ENCODE peak calls at places on chromosomes 12 and 14, in four cellular contexts. A is CD8-positive, alpha-beta memory T cell; P is heart left ventricle; K is adipocyte. X is an unnamed sample. For H3K9me3 and H3K4me1, the result is how much of the 10 kb centered on the place peaks cover.

GRCh38 chr12:121893901-121894540 is 5.4 kb downstream of the PSMD9 start:
- DNase-seq in K (peak), P (no peak), A (no peak), X (no peak)

GRCh38 chr12:22018860-22019259 is 27.2 kb upstream of the CMAS start:
- DNase-seq in P (no peak), K (peak), A (no peak), X (no peak)

GRCh38 chr14:85439696-85440328 is 90.1 kb upstream of the FLRT2 start:
- DNase-seq in P (no peak), K (peak), A (no peak), X (no peak)

GRCh38 chr12:97425380-97425779 is 37.2 kb upstream of the RMST start:
- DNase-seq in A (no peak), P (no peak), K (no peak), X (no peak)

GRCh38 chr14:55077691-55078151 is 26.3 kb downstream of the MAPK1IP1L start:
- DNase-seq in K (no peak), A (no peak), P (no peak), X (no peak)

GRCh38 chr14:99173086-99173485 is 98.9 kb downstream of the BCL11B start:
- DNase-seq in K (no peak), P (no peak), A (no peak), X (no peak)

GRCh38 chr14:22897357-22897756 is 14.3 kb downstream of the REM2 start:
- DNase-seq in K (no peak), P (no peak), A (no peak), X (no peak)

GRCh38 chr12:58288191-58288590 is 346.8 kb downstream of the ATP23 start:
- DNase-seq in K (no peak), A (no peak), P (peak), X (no peak)

GRCh38 chr14:100717371-100717770 is 9.3 kb upstream of the DLK1 start:
- DNase-seq in A (no peak), K (no peak), P (no peak), X (no peak)

GRCh38 chr14:42469637-42470426 is 863.2 kb downstream of the LRFN5 start:
- DNase-seq in K (no peak), P (no peak), A (no peak), X (no peak)

GRCh38 chr12:44703311-44703910 is 172.7 kb downstream of the NELL2 start:
- DNase-seq in K (no peak), A (no peak), P (no peak), X (no peak)

GRCh38 chr12:130523208-130523607 is 185.5 kb downstream of the PIWIL1 start:
- DNase-seq in P (no peak), A (no peak), K (no peak), X (no peak)
- H3K9me3 ChIP-seq in P (under half), A (under half), K (under half), X (under half)

GRCh38 chr12:93772003-93772402 is 94.8 kb downstream of the CRADD start:
- DNase-seq in P (no peak), A (no peak), K (no peak), X (no peak)
- H3K4me1 ChIP-seq in P (under half), A (under half), K (under half), X (under half)

GRCh38 chr12:16016748-16017147 is 105.6 kb downstream of the DERA start:
- DNase-seq in P (no peak), K (no peak), A (no peak), X (no peak)
- H3K9me3 ChIP-seq in P (under half), K (under half), A (under half), X (under half)

GRCh38 chr12:48012070-48012469 is 7.8 kb upstream of the COL2A1 start:
- DNase-seq in P (no peak), K (no peak), A (no peak), X (no peak)

GRCh38 chr12:48015129-48015528 is 10.9 kb upstream of the COL2A1 start:
- DNase-seq in A (no peak), P (no peak), K (no peak), X (no peak)

GRCh38 chr12:48015954-48016353 is 11.7 kb upstream of the COL2A1 start:
- DNase-seq in K (no peak), A (no peak), P (no peak), X (no peak)

GRCh38 chr12:48010366-48010970 is 6.2 kb upstream of the COL2A1 start:
- DNase-seq in P (no peak), K (no peak), A (no peak), X (no peak)

GRCh38 chr12:48013287-48013686 is 9.0 kb upstream of the COL2A1 start:
- DNase-seq in P (no peak), A (no peak), K (no peak), X (no peak)
- H3K4me1 ChIP-seq in P (under half), A (under half), K (under half), X (under half)

DNA sequence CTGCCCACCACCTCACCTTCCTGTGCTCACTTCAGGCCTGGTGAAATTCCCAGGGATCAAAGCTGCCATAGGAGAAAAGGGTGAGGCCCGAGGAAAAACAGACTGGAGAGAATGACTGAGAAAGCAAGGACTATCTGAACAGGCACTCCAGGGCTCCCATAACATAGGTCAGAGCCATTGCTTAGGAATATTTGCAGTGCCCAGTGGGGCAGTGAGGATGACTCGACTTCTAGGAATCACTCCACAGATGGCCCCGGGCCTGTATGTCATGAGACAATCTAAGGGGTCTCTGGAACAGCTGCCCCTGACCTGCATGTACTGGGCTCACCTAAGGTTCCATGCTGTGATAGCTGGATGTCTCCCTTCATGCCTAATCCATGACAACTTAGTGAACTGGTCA is 51.6 kb downstream of the GPHB5 start:
- DNase-seq in A (no peak), K (no peak), P (no peak), X (no peak)
- H3K9me3 ChIP-seq in A (under half), K (under half), P (under half), X (under half)

DNA sequence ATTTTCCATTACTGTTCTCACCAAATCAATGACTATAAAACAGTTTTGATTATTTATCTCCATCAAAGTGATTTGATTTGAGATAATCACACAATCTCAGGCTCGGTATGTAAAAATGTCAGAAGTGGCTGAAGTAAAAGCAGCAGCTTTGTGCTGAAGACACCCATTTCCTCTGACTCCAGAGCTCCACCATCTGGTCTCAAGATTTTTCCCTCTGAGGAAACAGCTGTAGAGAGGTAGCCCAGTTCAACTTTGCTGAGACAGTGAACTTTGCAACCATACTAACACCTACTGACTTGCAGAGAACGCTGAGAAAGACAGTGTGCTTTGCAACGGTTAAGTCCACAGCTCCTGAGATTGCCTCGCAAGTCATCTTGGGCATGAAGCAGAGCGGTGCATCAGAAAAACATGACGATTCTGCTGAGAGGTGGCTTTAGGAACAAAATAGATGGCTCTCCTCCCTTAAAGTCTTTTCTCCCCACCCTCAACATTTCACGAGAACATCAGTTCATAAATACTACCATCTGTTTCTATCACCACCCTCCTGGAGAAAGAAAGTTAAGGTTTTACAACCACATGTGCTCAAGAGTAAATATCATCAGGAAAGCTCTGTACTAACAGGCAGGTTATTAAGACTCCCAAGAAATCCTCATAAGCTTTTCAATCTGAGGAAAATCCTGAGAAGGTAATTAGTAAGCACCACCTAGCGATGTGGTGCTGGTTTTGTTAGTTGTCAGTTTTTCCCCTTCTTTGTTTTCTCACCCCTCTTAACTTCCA is 34.8 kb downstream of the HIGD1C start:
- DNase-seq in A (no peak), P (no peak), K (peak), X (no peak)
- H3K4me1 ChIP-seq in A (under half), P (under half), K (under half), X (under half)

DNA sequence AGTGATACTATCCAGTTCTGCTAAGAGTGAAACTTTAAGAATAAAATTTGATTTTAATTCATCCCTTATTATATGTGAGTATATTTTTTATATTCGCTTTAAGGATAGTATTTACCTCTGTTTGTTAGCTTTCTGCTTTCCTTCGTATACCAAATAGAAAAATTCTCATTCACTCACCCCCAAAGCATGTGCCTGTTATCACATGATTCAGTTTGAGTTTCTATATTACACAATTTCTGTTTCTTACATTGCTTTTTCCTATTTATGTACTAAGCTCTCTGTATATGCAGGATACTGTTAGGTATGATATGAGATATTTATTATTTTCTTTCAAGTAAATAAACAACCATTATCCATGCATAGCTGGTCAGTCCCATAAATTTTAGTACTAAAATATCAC is 275.2 kb downstream of the FBXL14 start:
- DNase-seq in A (no peak), K (peak), P (no peak), X (no peak)
- H3K9me3 ChIP-seq in A (under half), K (under half), P (under half), X (under half)

GRCh38 chr12:68813242-68813593 is 5.2 kb downstream of the MDM2 start:
- DNase-seq in P (no peak), A (no peak), K (no peak), X (no peak)
- H3K4me1 ChIP-seq in P (under half), A (under half), K (half or more), X (under half)

GRCh38 chr12:67182551-67182950 is 86.6 kb upstream of the CAND1 start:
- DNase-seq in P (no peak), K (no peak), A (no peak), X (no peak)
- H3K9me3 ChIP-seq in P (under half), K (under half), A (under half), X (under half)